ENCODE peak calls at places on chromosomes 2 and 18, in five cellular contexts. One of them, this sample, is unnamed.

GRCh38 chr2:217489145-217489960 is 513.4 kb downstream of the TNS1 start:
- DNase-seq in adrenal gland: no peak
- DNase-seq in prostate gland: no peak
- DNase-seq in gastrocnemius medialis: no peak
- DNase-seq in HCT116: no peak
- DNase-seq in this sample: no peak

GRCh38 chr2:191126386-191126785 is 24.4 kb downstream of the STAT4 start:
- DNase-seq in gastrocnemius medialis: no peak
- DNase-seq in adrenal gland: no peak
- DNase-seq in prostate gland: no peak
- DNase-seq in HCT116: no peak
- DNase-seq in this sample: no peak

GRCh38 chr2:203648273-203648672 is 58.2 kb upstream of the CD28 start:
- DNase-seq in HCT116: no peak
- DNase-seq in prostate gland: peak
- DNase-seq in gastrocnemius medialis: no peak
- DNase-seq in adrenal gland: no peak
- DNase-seq in this sample: no peak

GRCh38 chr2:43724728-43725526 is 48.7 kb upstream of the C1GALT1C1L start:
- DNase-seq in HCT116: no peak
- DNase-seq in adrenal gland: no peak
- DNase-seq in prostate gland: no peak
- DNase-seq in gastrocnemius medialis: no peak
- DNase-seq in this sample: no peak

GRCh38 chr18:42784612-42785011 is 330.9 kb downstream of the RIT2 start:
- DNase-seq in prostate gland: no peak
- DNase-seq in HCT116: no peak
- DNase-seq in adrenal gland: no peak
- DNase-seq in gastrocnemius medialis: no peak
- DNase-seq in this sample: no peak

GRCh38 chr2:16037808-16038457 is 97.6 kb downstream of the MYCN start:
- DNase-seq in gastrocnemius medialis: no peak
- DNase-seq in adrenal gland: no peak
- DNase-seq in HCT116: no peak
- DNase-seq in prostate gland: no peak
- DNase-seq in this sample: no peak

GRCh38 chr18:59604877-59605276 is 92.3 kb downstream of the CCBE1 start:
- DNase-seq in HCT116: no peak
- DNase-seq in gastrocnemius medialis: no peak
- DNase-seq in prostate gland: peak
- DNase-seq in adrenal gland: no peak
- DNase-seq in this sample: no peak

GRCh38 chr2:215429424-215429823 is 6.4 kb downstream of the FN1 start:
- DNase-seq in HCT116: no peak
- DNase-seq in prostate gland: no peak
- DNase-seq in adrenal gland: no peak
- DNase-seq in gastrocnemius medialis: no peak
- DNase-seq in this sample: no peak

GRCh38 chr2:190328748-190329147 is 9.1 kb upstream of the HIBCH start:
- DNase-seq in gastrocnemius medialis: no peak
- DNase-seq in prostate gland: no peak
- DNase-seq in adrenal gland: no peak
- DNase-seq in HCT116: no peak
- DNase-seq in this sample: peak

GRCh38 chr18:27363918-27364317 is 178.8 kb upstream of the CHST9 start:
- DNase-seq in HCT116: no peak
- DNase-seq in gastrocnemius medialis: no peak
- DNase-seq in prostate gland: no peak
- DNase-seq in adrenal gland: no peak
- DNase-seq in this sample: no peak

GRCh38 chr2:105409717-105410116 is 10.9 kb upstream of the FHL2 start:
- DNase-seq in HCT116: peak
- DNase-seq in adrenal gland: peak
- DNase-seq in prostate gland: peak
- DNase-seq in gastrocnemius medialis: peak
- DNase-seq in this sample: peak

GRCh38 chr2:63571291-63571690 is 17.0 kb downstream of the WDPCP start:
- DNase-seq in HCT116: no peak
- DNase-seq in prostate gland: no peak
- DNase-seq in adrenal gland: no peak
- DNase-seq in gastrocnemius medialis: no peak
- DNase-seq in this sample: peak

GRCh38 chr2:64230540-64230939 is 86.3 kb upstream of the PELI1 start:
- DNase-seq in HCT116: no peak
- DNase-seq in prostate gland: no peak
- DNase-seq in gastrocnemius medialis: no peak
- DNase-seq in adrenal gland: no peak
- DNase-seq in this sample: no peak

GRCh38 chr2:84970266-84970955 is 550 bp upstream of the KCMF1 start:
- DNase-seq in HCT116: no peak
- DNase-seq in prostate gland: peak
- DNase-seq in adrenal gland: peak
- DNase-seq in gastrocnemius medialis: peak
- DNase-seq in this sample: peak
- TF ChIP-seq POLR2A in HCT116: peak
- TF ChIP-seq POLR2A in prostate gland: peak
- TF ChIP-seq POLR2A in adrenal gland: peak
- TF ChIP-seq POLR2A in gastrocnemius medialis: peak
- TF ChIP-seq POLR2A in this sample: peak

GRCh38 chr2:158456309-158457066 is at the start of the genes CCDC148 and PKP4:
- DNase-seq in adrenal gland: peak
- DNase-seq in prostate gland: peak
- DNase-seq in gastrocnemius medialis: peak
- DNase-seq in HCT116: peak
- DNase-seq in this sample: peak
- TF ChIP-seq POLR2A in adrenal gland: peak
- TF ChIP-seq POLR2A in prostate gland: peak
- TF ChIP-seq POLR2A in gastrocnemius medialis: peak
- TF ChIP-seq POLR2A in HCT116: no peak
- TF ChIP-seq POLR2A in this sample: no peak

GRCh38 chr18:24118750-24119577 is 19.9 kb upstream of the CABYR start:
- DNase-seq in prostate gland: peak
- DNase-seq in adrenal gland: peak
- DNase-seq in HCT116: peak
- DNase-seq in gastrocnemius medialis: peak
- DNase-seq in this sample: peak
- TF ChIP-seq POLR2A in prostate gland: no peak
- TF ChIP-seq POLR2A in adrenal gland: no peak
- TF ChIP-seq POLR2A in HCT116: no peak
- TF ChIP-seq POLR2A in gastrocnemius medialis: no peak
- TF ChIP-seq POLR2A in this sample: no peak

DNA sequence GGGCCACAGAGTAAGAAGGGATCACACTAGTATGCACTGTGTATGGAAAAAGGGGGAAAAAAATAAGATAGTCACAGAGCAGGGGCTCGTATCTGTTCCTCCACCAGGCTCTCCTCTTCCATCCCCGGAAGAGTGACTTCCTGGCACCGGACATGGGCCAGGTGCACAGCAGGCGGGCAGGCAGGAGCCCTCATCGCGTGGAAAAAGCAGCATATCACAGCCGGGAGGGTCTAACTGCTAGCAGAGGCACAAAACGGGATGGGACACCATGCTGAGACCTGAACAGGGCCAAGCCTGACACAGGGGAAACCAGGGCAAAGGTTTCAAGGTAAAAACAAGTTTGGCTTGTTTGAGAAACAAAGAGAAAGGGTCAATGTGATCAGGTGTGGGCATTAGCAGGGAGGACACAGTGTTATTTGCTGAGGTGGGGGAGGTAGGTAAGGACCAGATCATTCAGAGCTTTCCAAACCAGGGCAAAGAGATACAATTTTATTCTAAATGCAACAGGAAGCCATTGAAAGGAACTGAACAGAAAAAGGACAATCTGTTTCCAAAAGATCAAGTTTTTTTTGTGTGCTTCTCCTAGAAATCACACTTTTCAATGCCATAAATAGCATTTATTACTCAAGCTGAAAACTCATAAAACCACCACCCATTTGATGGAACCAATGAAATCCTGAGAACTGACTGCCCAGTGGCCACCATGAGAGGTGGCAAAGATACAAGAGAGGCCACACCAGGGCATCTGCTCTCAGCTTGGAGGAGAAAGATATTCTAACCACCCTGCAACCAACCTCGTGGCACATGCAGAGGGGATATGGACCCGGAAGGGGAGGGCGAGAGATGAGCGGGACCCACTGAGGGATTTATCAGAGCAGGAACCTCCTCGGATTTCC is 9.2 kb downstream of the CYB5A start:
- DNase-seq in gastrocnemius medialis: no peak
- DNase-seq in adrenal gland: no peak
- DNase-seq in HCT116: no peak
- DNase-seq in prostate gland: no peak
- DNase-seq in this sample: no peak
- TF ChIP-seq POLR2A in gastrocnemius medialis: no peak
- TF ChIP-seq POLR2A in adrenal gland: no peak
- TF ChIP-seq POLR2A in HCT116: no peak
- TF ChIP-seq POLR2A in prostate gland: no peak
- TF ChIP-seq POLR2A in this sample: no peak

This sample was measured in endothelial cell of umbilical vein.